ENCODE peak calls at places on chromosomes 2 and 18, in four cellular contexts. One of them, this sample, is unnamed.

GRCh38 chr2:100320547-100321180 is 1.6 kb downstream of the LONRF2 start:
- DNase-seq in H1: no peak
- DNase-seq in GM12891: no peak
- DNase-seq in GM12878: no peak
- DNase-seq in this sample: no peak

GRCh38 chr2:158740591-158740990 is 54.5 kb upstream of the DAPL1 start:
- DNase-seq in GM12878: no peak
- DNase-seq in GM12891: no peak
- DNase-seq in H1: no peak
- DNase-seq in this sample: no peak

GRCh38 chr2:241967745-241968144 is 98.2 kb downstream of the RTP5 start:
- DNase-seq in GM12878: no peak
- DNase-seq in H1: no peak
- DNase-seq in GM12891: no peak
- DNase-seq in this sample: no peak

GRCh38 chr2:19574788-19575260 is 216.4 kb upstream of the OSR1 start:
- DNase-seq in H1: no peak
- DNase-seq in GM12891: no peak
- DNase-seq in GM12878: no peak
- DNase-seq in this sample: no peak

GRCh38 chr18:65607161-65607560 is 143.7 kb upstream of the CDH7 start:
- DNase-seq in GM12891: no peak
- DNase-seq in H1: no peak
- DNase-seq in GM12878: no peak
- DNase-seq in this sample: no peak

GRCh38 chr2:65278450-65279030 is 50.9 kb downstream of the ACTR2 start:
- DNase-seq in GM12878: no peak
- DNase-seq in H1: no peak
- DNase-seq in GM12891: no peak
- DNase-seq in this sample: no peak

GRCh38 chr2:200003444-200003843 is 48.1 kb downstream of the MAIP1 start:
- DNase-seq in GM12878: no peak
- DNase-seq in GM12891: no peak
- DNase-seq in H1: no peak
- DNase-seq in this sample: no peak

GRCh38 chr18:21458788-21459187 is 141.7 kb downstream of the ESCO1 start:
- DNase-seq in H1: no peak
- DNase-seq in GM12891: no peak
- DNase-seq in GM12878: no peak
- DNase-seq in this sample: no peak

GRCh38 chr2:39228413-39229209 is 15.2 kb downstream of the CDKL4 start:
- DNase-seq in GM12878: no peak
- DNase-seq in GM12891: no peak
- DNase-seq in H1: peak; percentile 55
- DNase-seq in this sample: no peak

GRCh38 chr2:38076710-38077430 is 919 bp upstream of the CYP1B1 start:
- DNase-seq in GM12878: no peak
- DNase-seq in H1: no peak
- DNase-seq in GM12891: peak; percentile 68
- DNase-seq in this sample: peak; percentile 70
- TF ChIP-seq POLR2A in GM12878: peak; percentile 63
- TF ChIP-seq POLR2A in H1: no peak
- TF ChIP-seq POLR2A in GM12891: no peak
- TF ChIP-seq POLR2A in this sample: peak; percentile 43

DNA sequence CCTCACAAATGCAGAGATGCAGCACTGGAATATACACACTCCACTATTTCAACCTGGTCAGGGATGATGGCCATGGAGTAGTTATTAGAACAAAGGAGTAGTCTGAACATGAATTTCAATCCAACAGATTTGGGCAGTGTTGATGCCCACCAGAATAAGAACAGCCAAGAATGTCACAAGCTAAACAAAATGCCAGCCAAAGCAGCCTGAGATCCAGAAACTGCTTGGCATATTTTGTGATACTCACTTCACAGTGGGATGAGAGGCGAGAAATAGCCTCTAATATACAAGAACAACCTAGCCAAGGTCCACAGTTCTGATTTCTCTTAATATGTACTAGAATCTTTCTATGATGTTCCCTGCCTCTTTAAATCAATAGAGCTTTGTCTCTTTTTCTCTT is 58.6 kb upstream of the KLF7 start:
- DNase-seq in H1: no peak
- DNase-seq in GM12891: no peak
- DNase-seq in GM12878: no peak
- DNase-seq in this sample: no peak
- TF ChIP-seq POLR2AphosphoS5 in H1: no peak
- TF ChIP-seq POLR2AphosphoS5 in GM12891: no peak
- TF ChIP-seq POLR2AphosphoS5 in GM12878: no peak
- TF ChIP-seq POLR2AphosphoS5 in this sample: no peak

GRCh38 chr2:239208470-239209180 is 192.2 kb downstream of the HDAC4 start:
- DNase-seq in GM12891: no peak
- DNase-seq in GM12878: no peak
- DNase-seq in H1: no peak
- DNase-seq in this sample: no peak
- TF ChIP-seq TAF1 in GM12891: no peak
- TF ChIP-seq TAF1 in GM12878: no peak
- TF ChIP-seq TAF1 in H1: no peak
- TF ChIP-seq TAF1 in this sample: no peak

DNA sequence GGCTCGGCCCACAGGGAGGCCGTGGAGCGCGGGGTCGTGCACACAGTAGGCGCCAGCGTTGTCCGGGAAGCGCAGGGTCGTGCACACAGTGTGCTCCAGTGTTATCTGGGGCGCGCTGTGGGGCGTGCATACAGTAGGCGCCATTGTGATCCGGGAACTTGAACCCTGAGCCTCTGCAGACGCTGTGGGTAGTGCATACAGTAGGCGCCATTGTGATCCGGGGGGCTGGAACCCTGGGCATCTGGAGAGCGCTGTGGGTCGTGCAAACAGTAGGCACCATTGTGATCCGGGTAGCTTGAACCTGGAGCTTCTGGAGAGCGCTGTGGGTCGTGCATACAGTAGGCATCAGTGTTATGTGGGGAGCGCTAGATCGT is 796 bp downstream of the ZNF236 start:
- DNase-seq in H1: peak; percentile 49
- DNase-seq in GM12878: no peak
- DNase-seq in GM12891: no peak
- DNase-seq in this sample: no peak
- TF ChIP-seq POLR2A in H1: no peak
- TF ChIP-seq POLR2A in GM12878: no peak
- TF ChIP-seq POLR2A in GM12891: no peak
- TF ChIP-seq POLR2A in this sample: no peak

GRCh38 chr18:34809697-34810096 is 99.6 kb downstream of the DTNA start:
- DNase-seq in GM12891: no peak
- DNase-seq in H1: peak; percentile 82
- DNase-seq in GM12878: no peak
- DNase-seq in this sample: no peak
- TF ChIP-seq POLR2AphosphoS5 in GM12891: no peak
- TF ChIP-seq POLR2AphosphoS5 in H1: no peak
- TF ChIP-seq POLR2AphosphoS5 in GM12878: no peak
- TF ChIP-seq POLR2AphosphoS5 in this sample: no peak

DNA sequence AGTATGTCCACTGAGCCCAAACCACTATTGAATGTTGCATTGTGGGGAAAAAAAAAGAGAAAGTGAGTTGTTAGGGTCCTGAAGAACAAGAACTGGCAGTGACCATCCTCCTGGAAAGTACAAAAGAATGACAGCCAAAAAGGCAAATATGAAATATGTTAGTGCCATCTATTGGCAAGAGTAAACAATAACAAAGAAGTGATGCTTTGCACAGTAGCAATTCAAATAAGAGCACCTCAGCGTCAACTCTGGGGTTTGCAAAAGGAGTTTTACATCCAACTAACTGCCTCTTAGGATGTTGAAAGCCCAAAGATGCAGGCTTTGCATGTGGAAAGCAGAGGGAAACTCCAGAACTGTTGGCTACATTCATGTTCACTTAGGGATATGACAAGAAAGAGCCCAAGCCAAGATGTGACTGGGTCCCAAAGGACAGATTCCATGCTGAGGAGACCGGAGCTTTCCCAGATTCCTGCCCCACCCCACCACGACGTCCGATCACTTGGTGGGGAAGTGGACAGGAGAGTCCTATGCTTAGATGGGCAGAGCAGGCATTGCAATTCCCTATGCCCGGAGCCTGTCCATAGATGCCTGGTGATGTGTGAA is 15.6 kb downstream of the TRABD2A start:
- DNase-seq in GM12878: no peak
- DNase-seq in GM12891: no peak
- DNase-seq in H1: no peak
- DNase-seq in this sample: no peak
- TF ChIP-seq TAF1 in GM12878: no peak
- TF ChIP-seq TAF1 in GM12891: no peak
- TF ChIP-seq TAF1 in H1: no peak
- TF ChIP-seq TAF1 in this sample: no peak

GRCh38 chr18:63320690-63321265 is 1.2 kb upstream of the BCL2 start:
- DNase-seq in GM12878: no peak
- DNase-seq in H1: peak; percentile 67
- DNase-seq in GM12891: no peak
- DNase-seq in this sample: peak; percentile 19
- TF ChIP-seq POLR2A in GM12878: peak; percentile 76
- TF ChIP-seq POLR2A in H1: peak; percentile 37
- TF ChIP-seq POLR2A in GM12891: peak; percentile 82
- TF ChIP-seq POLR2A in this sample: peak; percentile 66

GRCh38 chr18:3012920-3013810 is at the start of gene LPIN2:
- DNase-seq in GM12878: peak; percentile 71
- DNase-seq in H1: peak; percentile 92
- DNase-seq in GM12891: peak; percentile 92
- DNase-seq in this sample: peak; percentile 91
- TF ChIP-seq POLR2AphosphoS5 in GM12878: no peak
- TF ChIP-seq POLR2AphosphoS5 in H1: no peak
- TF ChIP-seq POLR2AphosphoS5 in GM12891: no peak
- TF ChIP-seq POLR2AphosphoS5 in this sample: no peak

This sample was measured in GM12892.